ENCODE peak calls at places on chromosomes 3 and 15, in five cellular contexts. O is IMR-90, R is SK-N-SH, W is A549, C is mesendoderm. A is an unnamed sample.

GRCh38 chr15:42804739-42805138 is 67.8 kb upstream of the CDAN1 start:
- DNase-seq in R (no peak), W (no peak), C (no peak), O (peak), A (no peak)

GRCh38 chr15:77040673-77041072 is 30.2 kb downstream of the TSPAN3 start:
- DNase-seq in R (no peak), W (no peak), O (peak), C (no peak), A (no peak)

GRCh38 chr3:25423780-25424179 is 4.3 kb upstream of the RARB start:
- DNase-seq in W (no peak), C (peak), R (no peak), O (peak), A (no peak)

GRCh38 chr15:66169023-66169422 is 84.5 kb downstream of the MEGF11 start:
- DNase-seq in O (no peak), C (no peak), R (no peak), W (no peak), A (no peak)

GRCh38 chr3:42652611-42653302 is 740 bp upstream of the ZBTB47 start:
- DNase-seq in O (peak), W (peak), R (peak), C (peak), A (peak)

GRCh38 chr3:115068799-115069198 is 78.3 kb downstream of the ZBTB20 start:
- DNase-seq in C (no peak), W (no peak), R (no peak), O (no peak), A (no peak)

GRCh38 chr15:43538091-43538490 is 20.7 kb downstream of the MAP1A start:
- DNase-seq in C (no peak), R (no peak), W (no peak), O (no peak), A (peak)

GRCh38 chr15:74725241-74725774 is at the start of gene CYP1A1:
- DNase-seq in R (peak), O (no peak), C (no peak), W (peak), A (no peak)

GRCh38 chr15:57375827-57376694 is at the start of gene CGNL1:
- DNase-seq in C (peak), R (peak), W (peak), O (no peak), A (no peak)

GRCh38 chr3:178971614-178972013 is 100.0 kb downstream of the ZMAT3 start:
- DNase-seq in C (peak), W (no peak), O (peak), R (no peak), A (no peak)

GRCh38 chr3:14441920-14442300 is 39.5 kb downstream of the SLC6A6 start:
- DNase-seq in C (no peak), W (no peak), R (no peak), O (no peak), A (no peak)

GRCh38 chr15:37099321-37100108 is 834 bp downstream of the MEIS2 start:
- DNase-seq in O (peak), C (peak), W (peak), R (peak), A (peak)

GRCh38 chr15:74870496-74871213 is 2.5 kb downstream of the SCAMP2 start:
- DNase-seq in C (peak), W (no peak), R (no peak), O (no peak), A (no peak)

GRCh38 chr15:76327191-76328105 is 9.1 kb upstream of the ISL2 start:
- DNase-seq in R (no peak), W (no peak), C (peak), O (peak), A (no peak)

GRCh38 chr3:13308406-13308805 is 111.7 kb downstream of the NUP210 start:
- DNase-seq in R (peak), C (peak), W (peak), O (peak), A (peak)

DNA sequence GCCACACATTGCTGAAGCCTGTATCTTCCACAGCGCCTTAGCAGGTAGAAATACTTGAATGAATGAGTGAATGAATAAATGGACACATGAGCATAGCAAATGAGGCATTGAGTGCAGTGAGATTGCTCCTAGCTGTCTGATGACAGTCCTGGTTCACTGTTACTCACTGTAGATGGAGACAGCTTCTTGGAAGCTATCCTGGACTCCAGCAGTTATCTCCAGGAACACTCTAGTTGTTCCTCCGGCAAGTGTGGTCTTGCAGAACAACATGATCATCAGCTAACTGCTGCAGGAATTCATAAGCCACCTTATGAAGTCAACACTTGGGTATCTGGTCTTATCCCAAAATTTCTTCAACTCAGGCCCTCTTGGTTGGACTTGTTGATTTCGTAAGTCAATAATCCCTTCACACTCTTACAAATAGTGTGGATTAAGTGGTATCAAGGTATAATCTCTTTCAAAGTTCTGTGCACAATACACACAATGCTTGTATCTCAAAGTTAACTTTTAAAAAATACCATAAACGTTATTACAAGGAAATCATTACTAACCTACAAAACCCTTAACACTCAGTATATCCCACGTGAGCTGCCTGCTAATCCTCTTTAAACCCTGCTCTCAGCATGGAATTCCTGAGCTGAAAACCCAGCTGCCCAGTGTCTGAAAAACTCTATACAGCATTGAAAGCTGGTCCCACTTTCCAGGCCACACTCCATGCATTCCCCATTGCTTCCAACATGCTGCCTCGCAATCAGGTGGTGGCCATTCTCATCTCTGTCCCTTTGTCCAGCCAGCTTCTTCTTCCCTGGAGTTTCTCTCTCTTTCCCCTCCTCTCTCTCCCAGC is 14.4 kb upstream of the ZBTB38 start:
- DNase-seq in W (no peak), R (no peak), C (no peak), O (no peak), A (no peak)
- H3K4me2 ChIP-seq in W (no peak), R (no peak), C (no peak), O (no peak), A (no peak)

DNA sequence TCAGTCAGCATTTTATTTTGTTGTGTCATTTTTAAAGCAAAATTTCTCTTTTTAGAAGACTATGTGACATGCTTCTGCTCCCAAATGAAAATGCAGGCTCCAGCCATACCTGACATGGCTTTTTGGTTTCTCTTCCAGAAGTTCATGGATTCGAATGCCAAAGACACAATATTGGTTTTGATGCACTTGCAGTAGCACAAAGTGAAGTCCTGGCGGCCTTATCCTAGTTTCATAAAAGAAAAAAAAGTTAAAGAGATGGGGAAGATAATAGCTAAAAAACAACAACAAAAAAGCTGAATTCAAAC is 62.7 kb downstream of the NR2F2 start:
- DNase-seq in O (peak), W (no peak), C (no peak), R (no peak), A (no peak)
- H3K4me3 ChIP-seq in O (no peak), W (no peak), C (no peak), R (no peak), A (no peak)

GRCh38 chr3:30578986-30579579 is 27.3 kb upstream of the TGFBR2 start:
- DNase-seq in O (no peak), C (peak), R (no peak), W (no peak), A (no peak)
- H3K27ac ChIP-seq in O (no peak), C (no peak), R (no peak), W (peak), A (no peak)

DNA sequence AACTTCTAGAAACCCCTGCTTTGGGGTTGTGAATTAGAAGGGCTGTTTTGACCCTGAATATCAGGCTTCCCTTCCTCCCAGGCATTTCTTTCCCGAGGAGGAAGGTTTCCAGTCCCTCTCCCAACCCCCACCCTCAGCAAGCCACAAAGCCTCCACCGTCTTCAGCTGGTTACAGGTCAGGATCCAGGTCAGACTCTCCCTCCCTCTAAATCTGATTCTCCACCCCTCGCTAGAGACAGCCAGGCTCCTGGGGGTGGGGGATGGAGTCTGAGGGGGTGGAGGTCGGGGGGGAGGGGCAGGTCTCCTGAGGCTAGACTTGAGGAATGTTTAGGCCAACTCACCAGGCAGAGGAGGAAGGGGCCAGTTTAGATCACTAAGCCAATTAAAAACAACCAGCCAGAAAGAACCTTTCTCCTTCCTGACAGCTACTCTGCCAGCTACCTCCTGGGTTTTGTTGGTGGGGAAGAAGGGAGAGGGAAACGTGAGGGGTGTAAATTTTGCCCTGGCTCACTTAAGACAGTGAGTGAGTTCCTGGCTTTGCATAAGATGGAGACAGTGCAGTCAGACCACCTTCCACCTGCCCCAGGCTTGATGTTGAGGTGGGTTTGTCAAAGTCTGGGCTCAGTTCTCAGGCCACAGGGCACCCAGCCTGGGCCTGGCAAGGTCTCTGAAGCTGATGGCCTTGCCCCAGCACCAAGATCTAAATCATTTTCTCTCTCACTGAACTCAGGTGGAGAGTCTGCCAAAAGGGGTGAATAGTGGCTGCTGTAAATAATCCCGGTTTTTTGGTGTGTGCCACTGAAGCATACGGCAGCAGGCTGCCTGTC is 19.5 kb downstream of the BMF start:
- DNase-seq in C (peak), O (peak), R (no peak), W (no peak), A (no peak)
- H3K4me2 ChIP-seq in C (peak), O (peak), R (no peak), W (peak), A (no peak)

GRCh38 chr3:16589867-16590624 is 15.2 kb downstream of the DAZL start:
- DNase-seq in W (no peak), O (no peak), R (no peak), C (no peak), A (no peak)
- H3K4me3 ChIP-seq in W (no peak), O (no peak), R (no peak), C (no peak), A (no peak)

GRCh38 chr3:101779808-101780366 is 876 bp downstream of the NXPE3 start:
- DNase-seq in W (no peak), O (no peak), C (no peak), R (peak), A (no peak)

GRCh38 chr3:101778385-101779046 is 495 bp upstream of the NXPE3 start:
- DNase-seq in C (no peak), O (no peak), R (no peak), W (no peak), A (peak)

GRCh38 chr3:101779047-101779807 is at the start of gene NXPE3:
- DNase-seq in R (peak), W (peak), O (peak), C (peak), A (peak)

GRCh38 chr3:101780661-101781060 is 1.6 kb downstream of the NXPE3 start:
- DNase-seq in W (peak), C (peak), R (peak), O (peak), A (no peak)

GRCh38 chr3:101781166-101781565 is 2.2 kb downstream of the NXPE3 start:
- DNase-seq in C (no peak), R (no peak), W (no peak), O (no peak), A (no peak)
- H3K27ac ChIP-seq in C (no peak), R (peak), W (peak), O (peak), A (no peak)

GRCh38 chr3:45644063-45644462 is 45.1 kb upstream of the SACM1L start:
- DNase-seq in C (no peak), W (no peak), O (peak), R (no peak), A (peak)
- H3K4me2 ChIP-seq in C (no peak), W (peak), O (peak), R (peak), A (no peak)

GRCh38 chr3:146637871-146638270 is 32.7 kb upstream of the PLSCR5 start:
- DNase-seq in O (no peak), R (no peak), C (peak), W (no peak), A (no peak)

GRCh38 chr3:146636881-146637280 is 31.7 kb upstream of the PLSCR5 start:
- DNase-seq in O (no peak), R (no peak), W (no peak), C (no peak), A (no peak)

GRCh38 chr3:146638718-146639117 is 33.6 kb upstream of the PLSCR5 start:
- DNase-seq in O (no peak), C (no peak), R (no peak), W (peak), A (no peak)

DNA sequence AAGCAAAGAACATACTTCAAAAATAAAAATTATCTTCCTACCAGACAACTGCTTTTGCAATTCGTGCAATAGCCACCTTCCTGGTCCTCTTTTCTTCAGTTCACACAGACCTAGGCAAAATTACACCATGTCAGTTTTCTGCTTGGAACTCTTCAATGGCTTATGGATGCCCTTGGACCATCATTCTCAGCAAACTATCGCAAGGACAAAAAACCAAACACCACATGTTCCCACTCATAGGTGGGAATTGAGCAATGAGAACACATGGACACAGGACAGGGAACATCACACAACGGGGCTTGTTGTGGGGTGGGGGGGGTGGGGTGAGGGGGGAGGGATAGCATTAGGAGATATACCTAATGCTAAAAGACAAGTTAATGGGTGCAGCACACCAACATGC is 29.2 kb upstream of the PLSCR5 start:
- DNase-seq in O (no peak), W (no peak), R (no peak), C (no peak), A (no peak)
- H3K4me3 ChIP-seq in O (no peak), W (no peak), R (no peak), C (no peak), A (no peak)